ENCODE peak calls at places on chromosomes 7 and 10, in eight cellular contexts. U is fibroblast of the aortic adventitia, R is SJSA1, C is nephron progenitor cell, T is GM18507, E is mammary epithelial cell, J is heart right ventricle, I is tibial nerve. D is an unnamed sample.

GRCh38 chr10:101273736-101274135 is 44.5 kb upstream of the LBX1 start:
- DNase-seq in U (no peak), R (no peak), C (no peak), T (no peak), E (peak; percentile 20), J (no peak), I (no peak), D (no peak)

GRCh38 chr7:22375359-22376048 is 18.6 kb upstream of the RAPGEF5 start:
- DNase-seq in U (peak; percentile 65), R (no peak), C (no peak), T (no peak), E (peak; percentile 41), J (no peak), I (no peak), D (no peak)

GRCh38 chr7:104142147-104142546 is 65.7 kb downstream of the ORC5 start:
- DNase-seq in U (peak; percentile 35), R (no peak), C (no peak), T (no peak), E (no peak), J (no peak), I (no peak), D (no peak)

GRCh38 chr10:51642591-51642990 is 56.8 kb downstream of the CSTF2T start:
- DNase-seq in U (no peak), R (no peak), C (no peak), T (no peak), E (no peak), J (no peak), I (no peak), D (no peak)

GRCh38 chr7:135195968-135196629 is 15.2 kb downstream of the WDR91 start:
- DNase-seq in U (no peak), R (no peak), C (no peak), T (no peak), E (no peak), J (no peak), I (no peak), D (no peak)

GRCh38 chr7:132161231-132161915 is 414.9 kb downstream of the PLXNA4 start:
- DNase-seq in U (no peak), R (no peak), C (no peak), T (no peak), E (no peak), J (peak; percentile 65), I (no peak), D (no peak)

GRCh38 chr10:123011987-123012386 is 3.2 kb downstream of the ACADSB start:
- DNase-seq in U (peak; percentile 16), R (no peak), C (no peak), T (no peak), E (no peak), J (no peak), I (no peak), D (no peak)

GRCh38 chr10:79346388-79347225 is 662 bp upstream of the PPIF start:
- DNase-seq in U (no peak), R (no peak), C (no peak), T (no peak), E (no peak), J (no peak), I (no peak), D (no peak)

GRCh38 chr7:151076863-151077704 is 3.5 kb downstream of the FASTK start:
- DNase-seq in U (no peak), R (no peak), C (no peak), T (no peak), E (no peak), J (no peak), I (no peak), D (no peak)

D was measured in anterior cingulate cortex.